ENCODE peak calls at places on chromosomes 4 and X, in five cellular contexts. One of them, this sample, is unnamed. For H3K36me3, the result is how much of the 10 kb centered on the place peaks cover.

GRCh38 chr4:99886146-99886545 is 8.1 kb downstream of the LAMTOR3 start:
- DNase-seq in OCI-LY7: no peak
- DNase-seq in body of pancreas: no peak
- DNase-seq in ovary: no peak
- DNase-seq in gastrocnemius medialis: no peak
- DNase-seq in this sample: no peak

GRCh38 chrX:107710617-107711391 is 64.8 kb downstream of the TSC22D3 start:
- DNase-seq in OCI-LY7: peak
- DNase-seq in body of pancreas: peak
- DNase-seq in ovary: no peak
- DNase-seq in gastrocnemius medialis: peak
- DNase-seq in this sample: peak

GRCh38 chr4:89469930-89470375 is 162.4 kb upstream of the GPRIN3 start:
- DNase-seq in OCI-LY7: no peak
- DNase-seq in body of pancreas: no peak
- DNase-seq in ovary: no peak
- DNase-seq in gastrocnemius medialis: no peak
- DNase-seq in this sample: no peak

GRCh38 chr4:171186700-171187099 is 626.5 kb upstream of the GALNTL6 start:
- DNase-seq in OCI-LY7: no peak
- DNase-seq in body of pancreas: peak
- DNase-seq in ovary: no peak
- DNase-seq in gastrocnemius medialis: no peak
- DNase-seq in this sample: no peak

GRCh38 chr4:171583790-171584189 is 229.4 kb upstream of the GALNTL6 start:
- DNase-seq in OCI-LY7: no peak
- DNase-seq in body of pancreas: no peak
- DNase-seq in ovary: no peak
- DNase-seq in gastrocnemius medialis: no peak
- DNase-seq in this sample: no peak

GRCh38 chrX:73977542-73978169 is 326.3 kb upstream of the ZCCHC13 start:
- DNase-seq in OCI-LY7: no peak
- DNase-seq in body of pancreas: no peak
- DNase-seq in ovary: no peak
- DNase-seq in gastrocnemius medialis: no peak
- DNase-seq in this sample: no peak

GRCh38 chr4:184100297-184100885 is 117.3 kb downstream of the ENPP6 start:
- DNase-seq in OCI-LY7: peak
- DNase-seq in body of pancreas: no peak
- DNase-seq in ovary: peak
- DNase-seq in gastrocnemius medialis: peak
- DNase-seq in this sample: peak

GRCh38 chr4:179165339-179165738 is 1723.1 kb upstream of the AGA start:
- DNase-seq in OCI-LY7: no peak
- DNase-seq in body of pancreas: no peak
- DNase-seq in ovary: no peak
- DNase-seq in gastrocnemius medialis: no peak
- DNase-seq in this sample: no peak

GRCh38 chr4:54098375-54098774 is 1.6 kb upstream of the GSX2 start:
- DNase-seq in OCI-LY7: no peak
- DNase-seq in body of pancreas: no peak
- DNase-seq in ovary: no peak
- DNase-seq in gastrocnemius medialis: no peak
- DNase-seq in this sample: no peak

GRCh38 chr4:181528570-181529184 is 714.5 kb upstream of the TENM3 start:
- DNase-seq in OCI-LY7: peak
- DNase-seq in body of pancreas: peak
- DNase-seq in ovary: no peak
- DNase-seq in gastrocnemius medialis: peak
- DNase-seq in this sample: peak

GRCh38 chr4:25085621-25086020 is 54.9 kb upstream of the LGI2 start:
- DNase-seq in OCI-LY7: no peak
- DNase-seq in body of pancreas: peak
- DNase-seq in ovary: no peak
- DNase-seq in gastrocnemius medialis: peak
- DNase-seq in this sample: peak

GRCh38 chr4:183674153-183674552 is 15.1 kb downstream of the TRAPPC11 start:
- DNase-seq in OCI-LY7: no peak
- DNase-seq in body of pancreas: no peak
- DNase-seq in ovary: no peak
- DNase-seq in gastrocnemius medialis: no peak
- DNase-seq in this sample: no peak

DNA sequence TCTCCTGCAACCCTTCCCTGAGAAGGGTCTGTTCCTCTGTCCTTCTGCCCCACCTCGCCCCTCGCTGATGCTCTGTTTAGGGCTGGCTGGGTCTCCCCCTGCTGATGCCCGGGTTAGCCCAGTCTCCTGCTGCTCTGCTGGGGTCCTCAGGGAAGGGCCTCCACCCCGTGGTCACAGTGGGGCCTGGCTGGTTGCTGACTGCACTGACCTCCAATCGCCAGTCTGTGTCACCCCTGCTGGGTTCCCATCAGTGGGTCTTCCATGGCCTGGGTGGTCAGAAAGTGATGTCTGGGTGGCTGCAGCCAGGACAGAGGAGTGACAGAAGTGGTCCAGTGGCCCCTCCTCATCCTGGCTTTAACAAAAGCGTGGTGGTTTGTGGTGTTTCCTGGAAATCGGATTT is 44.7 kb downstream of the EVC start:
- DNase-seq in OCI-LY7: no peak
- DNase-seq in body of pancreas: no peak
- DNase-seq in ovary: no peak
- DNase-seq in gastrocnemius medialis: no peak
- DNase-seq in this sample: no peak
- H3K36me3 ChIP-seq in OCI-LY7: under half
- H3K36me3 ChIP-seq in body of pancreas: under half
- H3K36me3 ChIP-seq in ovary: under half
- H3K36me3 ChIP-seq in gastrocnemius medialis: under half
- H3K36me3 ChIP-seq in this sample: under half

GRCh38 chr4:108155373-108155772 is 13.4 kb downstream of the LEF1 start:
- DNase-seq in OCI-LY7: no peak
- DNase-seq in body of pancreas: no peak
- DNase-seq in ovary: no peak
- DNase-seq in gastrocnemius medialis: no peak
- DNase-seq in this sample: no peak
- H3K36me3 ChIP-seq in OCI-LY7: half or more
- H3K36me3 ChIP-seq in body of pancreas: under half
- H3K36me3 ChIP-seq in ovary: under half
- H3K36me3 ChIP-seq in gastrocnemius medialis: under half
- H3K36me3 ChIP-seq in this sample: under half

GRCh38 chrX:47214435-47215077 is 3.9 kb upstream of the CDK16 start:
- DNase-seq in OCI-LY7: no peak
- DNase-seq in body of pancreas: peak
- DNase-seq in ovary: no peak
- DNase-seq in gastrocnemius medialis: no peak
- DNase-seq in this sample: no peak

GRCh38 chrX:47212381-47213293 is 5.8 kb upstream of the CDK16 start:
- DNase-seq in OCI-LY7: no peak
- DNase-seq in body of pancreas: peak
- DNase-seq in ovary: no peak
- DNase-seq in gastrocnemius medialis: no peak
- DNase-seq in this sample: peak

GRCh38 chrX:47209508-47210238 is 8.8 kb upstream of the CDK16 start:
- DNase-seq in OCI-LY7: no peak
- DNase-seq in body of pancreas: no peak
- DNase-seq in ovary: no peak
- DNase-seq in gastrocnemius medialis: peak
- DNase-seq in this sample: no peak

GRCh38 chrX:47208108-47208507 is 10.4 kb upstream of the CDK16 start:
- DNase-seq in OCI-LY7: no peak
- DNase-seq in body of pancreas: no peak
- DNase-seq in ovary: no peak
- DNase-seq in gastrocnemius medialis: no peak
- DNase-seq in this sample: no peak

GRCh38 chrX:47210661-47211425 is 7.6 kb upstream of the CDK16 start:
- DNase-seq in OCI-LY7: no peak
- DNase-seq in body of pancreas: no peak
- DNase-seq in ovary: no peak
- DNase-seq in gastrocnemius medialis: no peak
- DNase-seq in this sample: no peak
- H3K36me3 ChIP-seq in OCI-LY7: half or more
- H3K36me3 ChIP-seq in body of pancreas: under half
- H3K36me3 ChIP-seq in ovary: under half
- H3K36me3 ChIP-seq in gastrocnemius medialis: half or more
- H3K36me3 ChIP-seq in this sample: under half

GRCh38 chr4:185645403-185645802 is 110.1 kb upstream of the PDLIM3 start:
- DNase-seq in OCI-LY7: no peak
- DNase-seq in body of pancreas: no peak
- DNase-seq in ovary: no peak
- DNase-seq in gastrocnemius medialis: no peak
- DNase-seq in this sample: no peak
- H3K36me3 ChIP-seq in OCI-LY7: under half
- H3K36me3 ChIP-seq in body of pancreas: under half
- H3K36me3 ChIP-seq in ovary: under half
- H3K36me3 ChIP-seq in gastrocnemius medialis: under half
- H3K36me3 ChIP-seq in this sample: under half

DNA sequence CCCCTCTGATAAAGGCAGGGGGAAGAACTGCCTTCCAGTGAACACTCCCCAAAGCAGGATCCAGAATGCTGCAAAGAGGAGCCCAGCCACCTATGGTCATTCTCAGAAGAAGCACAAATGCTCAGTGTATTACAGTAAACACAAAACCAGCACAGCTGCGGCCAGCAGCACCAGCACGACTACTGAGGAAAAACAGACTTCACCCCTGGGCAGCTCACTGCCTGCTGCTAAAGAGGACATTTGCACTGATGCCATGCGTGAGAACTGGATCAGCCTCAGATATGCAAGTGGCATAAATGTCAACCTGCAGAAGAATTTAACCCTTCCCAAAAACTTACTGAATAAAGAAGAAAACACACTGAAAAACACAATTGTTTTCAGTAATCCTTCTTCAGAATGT is 80.2 kb upstream of the TLR2 start:
- DNase-seq in OCI-LY7: no peak
- DNase-seq in body of pancreas: no peak
- DNase-seq in ovary: no peak
- DNase-seq in gastrocnemius medialis: no peak
- DNase-seq in this sample: no peak
- H3K36me3 ChIP-seq in OCI-LY7: half or more
- H3K36me3 ChIP-seq in body of pancreas: under half
- H3K36me3 ChIP-seq in ovary: under half
- H3K36me3 ChIP-seq in gastrocnemius medialis: half or more
- H3K36me3 ChIP-seq in this sample: under half

DNA sequence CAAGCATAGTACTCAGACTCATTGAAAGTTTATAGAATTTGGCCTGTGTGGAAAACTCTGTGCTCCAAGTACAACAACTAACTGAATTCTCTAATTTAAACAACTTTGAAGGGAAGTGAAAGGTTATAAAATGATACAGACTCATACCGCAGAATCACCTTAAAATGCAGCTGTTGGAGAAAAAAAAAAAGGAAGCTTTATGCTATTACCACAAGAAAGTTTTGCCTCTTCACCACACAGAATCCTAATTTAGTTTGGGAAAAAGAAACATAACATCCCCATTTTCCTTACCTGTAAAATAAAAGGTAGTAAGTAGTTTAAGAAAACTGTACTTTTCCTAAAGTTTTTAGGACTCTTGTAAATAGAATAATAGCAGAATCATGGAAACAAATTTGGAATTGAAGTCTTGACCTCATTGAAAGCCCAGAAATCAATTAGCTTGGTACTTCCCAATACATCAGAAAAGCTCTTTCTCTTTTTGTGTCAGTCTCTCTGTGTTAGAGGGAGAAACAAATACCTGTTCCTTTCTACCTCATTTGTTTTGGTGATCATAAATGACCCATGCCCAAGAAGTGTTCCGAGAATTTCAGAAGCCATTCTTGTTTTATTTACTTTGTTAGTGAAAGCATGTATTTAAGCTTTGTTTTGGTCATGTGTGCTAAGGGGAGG is 78.8 kb downstream of the NFKB1 start:
- DNase-seq in OCI-LY7: no peak
- DNase-seq in body of pancreas: no peak
- DNase-seq in ovary: no peak
- DNase-seq in gastrocnemius medialis: no peak
- DNase-seq in this sample: no peak
- H3K36me3 ChIP-seq in OCI-LY7: half or more
- H3K36me3 ChIP-seq in body of pancreas: under half
- H3K36me3 ChIP-seq in ovary: under half
- H3K36me3 ChIP-seq in gastrocnemius medialis: half or more
- H3K36me3 ChIP-seq in this sample: under half

GRCh38 chrX:63680423-63680822 is 104.6 kb downstream of the ARHGEF9 start:
- DNase-seq in OCI-LY7: no peak
- DNase-seq in body of pancreas: no peak
- DNase-seq in ovary: no peak
- DNase-seq in gastrocnemius medialis: no peak
- DNase-seq in this sample: no peak
- H3K36me3 ChIP-seq in OCI-LY7: under half
- H3K36me3 ChIP-seq in body of pancreas: under half
- H3K36me3 ChIP-seq in ovary: under half
- H3K36me3 ChIP-seq in gastrocnemius medialis: under half
- H3K36me3 ChIP-seq in this sample: under half

DNA sequence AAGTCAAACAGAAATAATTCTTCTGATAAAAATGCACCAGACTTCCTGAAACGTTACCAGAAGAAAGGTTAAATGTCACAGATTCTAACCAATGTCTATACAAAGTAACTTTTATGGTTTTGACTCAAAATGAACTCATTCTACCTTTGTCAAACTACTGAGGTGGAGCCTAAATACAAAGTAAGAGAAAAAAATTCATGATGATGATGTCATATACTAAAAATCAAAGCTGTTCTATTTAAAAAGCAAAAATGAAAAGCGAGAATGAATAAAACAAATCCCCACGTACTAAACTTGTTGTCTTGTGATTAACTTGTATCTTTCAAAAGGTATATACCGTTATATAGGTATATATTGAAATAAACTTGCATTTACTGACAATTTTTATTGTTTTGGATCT is 21.7 kb downstream of the GNPDA2 start:
- DNase-seq in OCI-LY7: no peak
- DNase-seq in body of pancreas: no peak
- DNase-seq in ovary: no peak
- DNase-seq in gastrocnemius medialis: no peak
- DNase-seq in this sample: no peak
- H3K36me3 ChIP-seq in OCI-LY7: half or more
- H3K36me3 ChIP-seq in body of pancreas: under half
- H3K36me3 ChIP-seq in ovary: under half
- H3K36me3 ChIP-seq in gastrocnemius medialis: under half
- H3K36me3 ChIP-seq in this sample: under half

GRCh38 chr4:82851318-82851717 is 39.6 kb downstream of the SEC31A start:
- DNase-seq in OCI-LY7: no peak
- DNase-seq in body of pancreas: no peak
- DNase-seq in ovary: no peak
- DNase-seq in gastrocnemius medialis: no peak
- DNase-seq in this sample: no peak
- H3K36me3 ChIP-seq in OCI-LY7: half or more
- H3K36me3 ChIP-seq in body of pancreas: half or more
- H3K36me3 ChIP-seq in ovary: under half
- H3K36me3 ChIP-seq in gastrocnemius medialis: half or more
- H3K36me3 ChIP-seq in this sample: half or more